ENCODE peak calls at places on chromosomes 5 and 9, in seven cellular contexts. T is astrocyte, N is NB4, I is HL-60, M is cardiac fibroblast, Z is IMR-90, D is nephron progenitor cell. Q is an unnamed sample.

GRCh38 chr9:99057665-99058625 is 47.0 kb upstream of the TGFBR1 start:
- DNase-seq in T (peak; percentile 89), M (peak; percentile 65), D (no peak), N (peak; percentile 97), Z (peak; percentile 81), I (peak; percentile 91), Q (peak; percentile 79)

GRCh38 chr9:125468646-125469045 is 207.0 kb downstream of the GAPVD1 start:
- DNase-seq in D (no peak), M (no peak), I (no peak), Z (no peak), T (no peak), N (no peak), Q (no peak)

GRCh38 chr9:78562021-78562420 is 265.1 kb downstream of the PSAT1 start:
- DNase-seq in N (no peak), I (no peak), M (no peak), T (peak; percentile 46), D (no peak), Z (peak; percentile 33), Q (no peak)

GRCh38 chr9:69760278-69760610 is 433 bp upstream of the PTAR1 start:
- DNase-seq in M (no peak), D (no peak), T (no peak), I (no peak), N (no peak), Z (no peak), Q (no peak)

GRCh38 chr5:179819296-179820126 is 1.2 kb upstream of the SQSTM1 start:
- DNase-seq in I (peak; percentile 58), Z (peak; percentile 77), D (peak; percentile 52), M (peak; percentile 81), N (peak; percentile 65), T (peak; percentile 62), Q (peak; percentile 75)

GRCh38 chr9:134445000-134445399 is 118.7 kb downstream of the RXRA start:
- DNase-seq in T (no peak), D (no peak), M (no peak), Z (no peak), I (no peak), N (no peak), Q (no peak)

GRCh38 chr9:130666393-130667116 is 2.2 kb downstream of the PRDM12 start:
- DNase-seq in T (no peak), M (no peak), I (no peak), D (peak; percentile 36), N (no peak), Z (no peak), Q (no peak)

GRCh38 chr9:134545213-134546211 is 96.1 kb upstream of the COL5A1 start:
- DNase-seq in D (no peak), T (peak; percentile 88), M (peak; percentile 76), Z (peak; percentile 72), I (no peak), N (no peak), Q (no peak)

GRCh38 chr9:79952401-79952800 is 380.6 kb downstream of the TLE4 start:
- DNase-seq in T (peak; percentile 4), N (no peak), D (no peak), M (peak; percentile 39), I (no peak), Z (peak; percentile 4), Q (no peak)

GRCh38 chr9:137244486-137245449 is 3.7 kb downstream of the TUBB4B start:
- DNase-seq in Z (no peak), N (no peak), M (no peak), T (no peak), D (no peak), I (no peak), Q (no peak)

GRCh38 chr9:95140821-95141220 is 176.7 kb downstream of the FANCC start:
- DNase-seq in D (no peak), M (no peak), I (no peak), T (no peak), N (no peak), Z (no peak), Q (no peak)

GRCh38 chr9:33041459-33042188 is 16.6 kb downstream of the DNAJA1 start:
- DNase-seq in N (peak; percentile 78), M (peak; percentile 47), D (no peak), T (no peak), I (no peak), Z (no peak), Q (no peak)

GRCh38 chr9:121833061-121833460 is 181.6 kb downstream of the DAB2IP start:
- DNase-seq in I (no peak), T (no peak), Z (no peak), N (no peak), M (no peak), D (no peak), Q (no peak)

GRCh38 chr9:120348951-120349429 is 231.0 kb downstream of the CDK5RAP2 start:
- DNase-seq in D (peak; percentile 69), T (peak; percentile 24), N (peak; percentile 52), Z (peak; percentile 49), I (peak; percentile 17), M (peak; percentile 73), Q (no peak)

GRCh38 chr9:74940600-74940999 is 12.1 kb downstream of the C9orf40 start:
- DNase-seq in M (peak; percentile 51), N (no peak), Z (peak; percentile 12), D (no peak), T (no peak), I (no peak), Q (no peak)

GRCh38 chr9:84357235-84357634 is 16.7 kb upstream of the SLC28A3 start:
- DNase-seq in I (no peak), M (peak; percentile 49), Z (no peak), D (no peak), T (no peak), N (no peak), Q (no peak)

GRCh38 chr9:98157372-98157771 is 35.1 kb downstream of the CORO2A start:
- DNase-seq in T (no peak), D (no peak), I (no peak), M (no peak), N (no peak), Z (no peak), Q (no peak)

GRCh38 chr5:173483160-173483559 is 133.3 kb downstream of the BOD1 start:
- DNase-seq in Z (no peak), T (no peak), D (no peak), I (no peak), N (no peak), M (no peak), Q (no peak)

GRCh38 chr5:157659886-157660660 is 7.8 kb upstream of the SOX30 start:
- DNase-seq in N (no peak), I (no peak), T (no peak), M (no peak), Z (no peak), D (no peak), Q (no peak)

GRCh38 chr5:110899566-110900412 is 161.0 kb downstream of the SLC25A46 start:
- DNase-seq in I (no peak), Z (peak; percentile 72), N (no peak), T (peak; percentile 84), D (no peak), M (no peak), Q (no peak)

GRCh38 chr9:76198336-76198735 is 195.9 kb downstream of the RFK start:
- DNase-seq in D (no peak), M (peak; percentile 54), Z (peak; percentile 47), N (no peak), T (no peak), I (no peak), Q (no peak)

GRCh38 chr5:26569929-26570258 is 468.5 kb downstream of the CDH9 start:
- DNase-seq in I (no peak), N (no peak), Z (no peak), D (no peak), M (no peak), T (no peak), Q (no peak)

GRCh38 chr9:37329576-37329975 is 92.9 kb upstream of the GRHPR start:
- DNase-seq in I (no peak), D (no peak), N (peak; percentile 34), Z (peak; percentile 50), T (peak; percentile 10), M (peak; percentile 59), Q (no peak)
- TF ChIP-seq CTCF in I (no peak), D (no peak), N (no peak), Z (peak; percentile 46), T (peak; percentile 37), M (peak; percentile 42), Q (peak; percentile 9)

DNA sequence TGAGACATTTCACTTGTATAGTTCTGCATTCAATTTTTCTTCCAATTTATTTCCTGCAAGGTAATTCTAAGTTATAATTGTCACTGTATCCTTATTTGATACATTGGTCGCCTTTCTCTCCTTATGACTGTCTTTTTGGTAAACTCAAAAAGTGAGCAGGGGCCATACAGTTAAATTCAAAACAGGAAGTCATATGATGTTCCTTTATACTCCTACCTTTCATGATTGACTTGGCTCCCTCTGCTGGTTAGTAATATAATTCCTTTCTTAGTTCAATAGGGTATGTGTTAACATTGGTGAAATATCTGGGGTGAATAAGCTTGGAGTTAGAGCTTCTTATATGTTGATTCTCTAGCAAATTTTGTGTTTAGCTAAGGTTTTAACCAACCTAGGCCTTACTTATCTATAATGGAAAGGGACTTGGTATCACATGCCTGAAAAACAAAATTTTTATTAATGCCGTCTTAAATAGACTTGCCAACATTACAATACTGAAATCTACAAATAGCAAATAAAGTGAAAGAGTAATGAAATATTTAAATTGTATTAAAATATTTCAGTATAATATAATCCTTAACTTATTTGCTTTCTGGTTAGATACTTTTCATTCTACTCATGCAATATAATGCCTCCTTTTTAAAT is 6.0 kb upstream of the NIPBL start:
- DNase-seq in T (peak; percentile 44), D (peak; percentile 8), I (peak; percentile 47), Z (peak; percentile 70), N (peak; percentile 85), M (peak; percentile 76), Q (no peak)
- TF ChIP-seq CTCF in T (peak; percentile 67), D (peak; percentile 73), I (peak; percentile 45), Z (peak; percentile 65), N (peak; percentile 32), M (peak; percentile 59), Q (peak; percentile 81)

DNA sequence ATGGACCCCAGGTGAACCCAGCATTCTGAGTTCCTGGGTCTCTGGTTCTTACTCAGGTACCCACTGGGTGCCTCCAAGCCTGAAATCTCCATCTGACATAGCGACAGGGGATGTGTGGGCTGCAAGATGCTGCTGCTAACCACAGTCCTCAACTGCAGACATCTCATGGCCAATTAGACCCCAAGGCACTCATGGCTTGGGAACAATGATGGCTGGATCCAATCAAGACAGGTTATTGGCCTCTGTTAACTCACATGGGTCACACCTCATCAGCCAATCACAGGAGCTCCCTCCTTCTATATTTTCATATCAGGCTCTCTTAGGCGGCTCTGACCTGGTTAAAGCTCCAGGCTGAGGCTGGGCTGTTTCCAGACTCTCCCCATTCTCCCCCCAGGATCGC is 57.0 kb downstream of the CXXC5 start:
- DNase-seq in N (peak; percentile 0), Z (no peak), M (no peak), D (no peak), I (no peak), T (no peak), Q (no peak)
- TF ChIP-seq CTCF in N (no peak), Z (no peak), M (no peak), D (no peak), I (no peak), T (no peak), Q (no peak)

DNA sequence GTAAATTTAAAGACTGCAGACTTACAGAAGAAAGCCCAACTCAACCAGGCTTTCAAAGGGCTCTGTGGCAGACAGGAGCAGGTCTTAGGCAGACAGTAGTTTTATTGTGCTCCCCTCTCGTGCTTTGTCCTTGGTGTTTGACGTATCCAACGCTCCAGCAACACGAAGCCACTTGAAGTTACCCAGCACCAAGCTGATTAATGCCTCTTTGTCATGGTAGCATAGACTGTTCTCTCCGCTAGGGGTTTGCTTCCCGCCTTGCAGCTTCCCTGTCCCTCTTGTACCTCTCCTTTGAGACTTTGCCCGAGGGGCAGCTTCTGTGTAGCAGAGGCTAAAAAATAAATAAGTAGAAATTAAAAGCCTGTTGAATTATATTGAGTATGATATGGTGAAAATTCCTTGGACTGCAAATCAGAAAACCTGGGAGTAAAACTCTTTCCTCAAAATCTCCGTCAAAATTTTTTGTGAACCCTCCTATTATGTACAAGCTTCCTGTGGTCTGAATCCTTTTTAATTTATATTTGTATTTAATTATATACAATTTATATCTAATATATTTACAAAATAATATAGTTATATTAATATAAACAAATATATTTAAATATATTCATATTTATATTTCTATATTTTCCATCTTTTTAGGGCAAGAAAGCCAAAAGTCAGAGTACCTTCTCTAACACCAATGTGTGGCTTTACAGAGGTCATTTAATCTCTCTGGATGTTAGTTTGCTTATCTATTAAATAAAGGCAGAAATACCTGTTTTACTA is 405.4 kb downstream of the DMAC1 start:
- DNase-seq in N (no peak), I (no peak), T (no peak), D (peak; percentile 19), Z (no peak), M (no peak), Q (no peak)
- TF ChIP-seq CTCF in N (no peak), I (no peak), T (no peak), D (no peak), Z (no peak), M (no peak), Q (no peak)